ENCODE peak calls at places on chromosomes 11 and 22, in eight cellular contexts. R is stimulated activated CD4-positive, alpha-beta T cell treated with anti-CD3 and anti-CD28 coated beads, Interleukin-1b, Interleukin-23, amount 100 ng/mL, for 1 hour; S is hypothalamus; E is stimulated activated CD8-positive, alpha-beta memory T cell treated with anti-CD3 and anti-CD28 coated beads, Interleukin-4, amount 100 ng/mL, for 24 hours; U is NCI-H2029 treated with DMSO at 0.1 percent for 48 hours; O is hepatic stellate cell; Q is activated CD4-positive, alpha-beta T cell treated with anti-CD3 and anti-CD28 coated beads, Interleukin-2, amount 50 U/mL, for 1 hour; L is ACHN. I is an unnamed sample.

GRCh38 chr11:83437939-83438338 is 151.8 kb upstream of the CCDC90B start:
- DNase-seq in R (no peak), E (no peak), U (no peak), S (peak; percentile 8), O (no peak), Q (no peak), L (no peak), I (no peak)

GRCh38 chr11:31844351-31844750 is 33.2 kb upstream of the PAX6 start:
- DNase-seq in Q (no peak), S (no peak), U (no peak), L (no peak), R (no peak), O (no peak), E (no peak), I (no peak)

GRCh38 chr11:48088682-48089050 is 108.3 kb downstream of the PTPRJ start:
- DNase-seq in U (peak; percentile 95), E (no peak), R (no peak), L (no peak), Q (no peak), O (no peak), S (no peak), I (no peak)

GRCh38 chr22:49691256-49691655 is 136.4 kb downstream of the BRD1 start:
- DNase-seq in Q (no peak), U (no peak), S (no peak), L (no peak), O (no peak), R (no peak), E (no peak), I (peak; percentile 15)

GRCh38 chr11:68021167-68021787 is 9.2 kb upstream of the NDUFS8 start:
- DNase-seq in O (no peak), L (peak; percentile 44), R (no peak), S (no peak), E (no peak), Q (no peak), U (no peak), I (no peak)

GRCh38 chr22:11616811-11617210 is 3911.2 kb upstream of the OR11H1 start:
- DNase-seq in E (no peak), O (no peak), Q (no peak), R (no peak), L (no peak), S (no peak), U (no peak), I (no peak)

GRCh38 chr11:126484266-126484665 is 128.8 kb downstream of the ST3GAL4 start:
- DNase-seq in S (no peak), R (no peak), Q (no peak), E (no peak), O (no peak), L (no peak), U (no peak), I (no peak)

GRCh38 chr11:36738292-36738861 is 140.3 kb upstream of the RAG2 start:
- DNase-seq in Q (no peak), O (no peak), U (no peak), S (no peak), L (no peak), E (no peak), R (no peak), I (no peak)

GRCh38 chr11:30585067-30585891 is 874 bp downstream of the MPPED2 start:
- DNase-seq in E (no peak), L (no peak), U (no peak), R (no peak), O (peak; percentile 1), S (peak; percentile 32), Q (no peak), I (peak; percentile 36)

GRCh38 chr11:30342736-30343166 is 19.8 kb downstream of the ARL14EP start:
- DNase-seq in O (no peak), U (no peak), Q (no peak), L (no peak), R (no peak), S (no peak), E (no peak), I (no peak)

I was measured in SJSA1.